ENCODE peak calls at places on chromosomes 4 and X, in eight cellular contexts. One of them, this sample, is unnamed. For H3K9me3, the result is how much of the 10 kb centered on the place peaks cover.

GRCh38 chrX:22109442-22109841 is 77.3 kb downstream of the PHEX start:
- DNase-seq in fibroblast of lung: peak
- DNase-seq in DND-41: no peak
- DNase-seq in astrocyte: peak
- DNase-seq in IMR-90: peak
- DNase-seq in HepG2: no peak
- DNase-seq in mesenchymal stem cell: peak
- DNase-seq in SK-N-SH: no peak
- DNase-seq in this sample: no peak

GRCh38 chr4:26105372-26105771 is 191.4 kb downstream of the SMIM20 start:
- DNase-seq in fibroblast of lung: no peak
- DNase-seq in DND-41: no peak
- DNase-seq in astrocyte: no peak
- DNase-seq in IMR-90: peak
- DNase-seq in HepG2: no peak
- DNase-seq in mesenchymal stem cell: no peak
- DNase-seq in SK-N-SH: no peak
- DNase-seq in this sample: no peak

GRCh38 chrX:70087857-70088256 is 25.6 kb downstream of the OTUD6A start:
- DNase-seq in fibroblast of lung: no peak
- DNase-seq in DND-41: no peak
- DNase-seq in astrocyte: no peak
- DNase-seq in IMR-90: peak
- DNase-seq in HepG2: no peak
- DNase-seq in mesenchymal stem cell: peak
- DNase-seq in SK-N-SH: no peak
- DNase-seq in this sample: no peak

GRCh38 chr4:84573738-84574720 is 8.9 kb upstream of the CDS1 start:
- DNase-seq in fibroblast of lung: no peak
- DNase-seq in DND-41: no peak
- DNase-seq in astrocyte: no peak
- DNase-seq in IMR-90: no peak
- DNase-seq in HepG2: no peak
- DNase-seq in mesenchymal stem cell: no peak
- DNase-seq in SK-N-SH: no peak
- DNase-seq in this sample: no peak

GRCh38 chr4:184503869-184504300 is 29.5 kb upstream of the IRF2 start:
- DNase-seq in fibroblast of lung: peak
- DNase-seq in DND-41: peak
- DNase-seq in astrocyte: peak
- DNase-seq in IMR-90: peak
- DNase-seq in HepG2: no peak
- DNase-seq in mesenchymal stem cell: peak
- DNase-seq in SK-N-SH: no peak
- DNase-seq in this sample: no peak

GRCh38 chrX:150306002-150306401 is 57.1 kb upstream of the MAMLD1 start:
- DNase-seq in fibroblast of lung: no peak
- DNase-seq in DND-41: no peak
- DNase-seq in astrocyte: no peak
- DNase-seq in IMR-90: no peak
- DNase-seq in HepG2: no peak
- DNase-seq in mesenchymal stem cell: no peak
- DNase-seq in SK-N-SH: no peak
- DNase-seq in this sample: no peak

GRCh38 chr4:40656221-40656863 is 26.7 kb upstream of the RBM47 start:
- DNase-seq in fibroblast of lung: no peak
- DNase-seq in DND-41: peak
- DNase-seq in astrocyte: no peak
- DNase-seq in IMR-90: no peak
- DNase-seq in HepG2: no peak
- DNase-seq in mesenchymal stem cell: no peak
- DNase-seq in SK-N-SH: no peak
- DNase-seq in this sample: no peak

GRCh38 chr4:19429684-19430083 is 822.0 kb upstream of the SLIT2 start:
- DNase-seq in fibroblast of lung: no peak
- DNase-seq in DND-41: no peak
- DNase-seq in astrocyte: no peak
- DNase-seq in IMR-90: no peak
- DNase-seq in HepG2: no peak
- DNase-seq in mesenchymal stem cell: no peak
- DNase-seq in SK-N-SH: no peak
- DNase-seq in this sample: no peak

GRCh38 chr4:176270669-176271068 is 1.6 kb upstream of the ASB5 start:
- DNase-seq in fibroblast of lung: peak
- DNase-seq in DND-41: no peak
- DNase-seq in astrocyte: peak
- DNase-seq in IMR-90: peak
- DNase-seq in HepG2: peak
- DNase-seq in mesenchymal stem cell: peak
- DNase-seq in SK-N-SH: no peak
- DNase-seq in this sample: no peak

GRCh38 chr4:103046416-103047290 is 27.1 kb upstream of the SLC9B1 start:
- DNase-seq in fibroblast of lung: peak
- DNase-seq in DND-41: peak
- DNase-seq in astrocyte: peak
- DNase-seq in IMR-90: peak
- DNase-seq in HepG2: peak
- DNase-seq in mesenchymal stem cell: peak
- DNase-seq in SK-N-SH: peak
- DNase-seq in this sample: peak

GRCh38 chr4:182918791-182919302 is 1.7 kb upstream of the DCTD start:
- DNase-seq in fibroblast of lung: no peak
- DNase-seq in DND-41: no peak
- DNase-seq in astrocyte: no peak
- DNase-seq in IMR-90: no peak
- DNase-seq in HepG2: no peak
- DNase-seq in mesenchymal stem cell: peak
- DNase-seq in SK-N-SH: no peak
- DNase-seq in this sample: no peak

GRCh38 chrX:13252726-13253125 is 67.1 kb downstream of the ATXN3L start:
- DNase-seq in fibroblast of lung: peak
- DNase-seq in DND-41: no peak
- DNase-seq in astrocyte: peak
- DNase-seq in IMR-90: peak
- DNase-seq in HepG2: no peak
- DNase-seq in mesenchymal stem cell: no peak
- DNase-seq in SK-N-SH: no peak
- DNase-seq in this sample: no peak

GRCh38 chrX:13254076-13254785 is 65.6 kb downstream of the ATXN3L start:
- DNase-seq in fibroblast of lung: peak
- DNase-seq in DND-41: peak
- DNase-seq in astrocyte: peak
- DNase-seq in IMR-90: peak
- DNase-seq in HepG2: peak
- DNase-seq in mesenchymal stem cell: peak
- DNase-seq in SK-N-SH: no peak
- DNase-seq in this sample: peak

GRCh38 chrX:13253223-13253622 is 66.6 kb downstream of the ATXN3L start:
- DNase-seq in fibroblast of lung: no peak
- DNase-seq in DND-41: no peak
- DNase-seq in astrocyte: no peak
- DNase-seq in IMR-90: no peak
- DNase-seq in HepG2: no peak
- DNase-seq in mesenchymal stem cell: no peak
- DNase-seq in SK-N-SH: no peak
- DNase-seq in this sample: no peak

GRCh38 chrX:13250831-13251612 is 68.8 kb downstream of the ATXN3L start:
- DNase-seq in fibroblast of lung: peak
- DNase-seq in DND-41: no peak
- DNase-seq in astrocyte: peak
- DNase-seq in IMR-90: peak
- DNase-seq in HepG2: no peak
- DNase-seq in mesenchymal stem cell: peak
- DNase-seq in SK-N-SH: no peak
- DNase-seq in this sample: no peak

DNA sequence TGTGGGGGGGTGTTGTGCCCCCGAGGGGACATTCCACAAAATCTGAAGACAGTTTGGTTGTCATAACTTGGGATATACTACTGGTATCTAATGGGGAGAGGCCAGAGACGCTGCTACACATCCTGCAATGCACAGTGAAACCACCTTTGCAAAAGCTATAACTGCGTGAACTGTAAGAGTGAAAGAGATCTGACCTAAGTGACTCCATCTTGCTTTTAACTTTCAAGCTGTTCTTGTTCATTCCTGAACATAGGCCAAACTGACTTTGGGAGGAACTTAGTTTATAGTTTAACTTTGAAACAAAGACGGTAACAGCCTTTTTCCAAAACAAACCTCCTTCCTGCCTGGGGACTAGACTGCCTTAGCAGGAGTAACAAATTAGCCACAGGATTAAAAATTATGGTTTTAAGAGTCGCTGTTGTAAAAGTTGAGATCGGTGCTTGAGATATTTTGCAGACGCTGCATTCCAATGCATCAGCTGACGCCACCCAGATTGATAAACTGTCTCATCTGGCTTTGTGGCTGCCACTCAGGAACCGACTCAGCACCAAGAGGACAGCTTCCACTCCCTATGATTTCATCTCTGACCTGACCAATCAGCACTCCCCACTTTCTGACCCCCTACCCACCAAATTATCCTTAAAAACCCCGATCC is 70.9 kb downstream of the ATXN3L start:
- DNase-seq in fibroblast of lung: peak
- DNase-seq in DND-41: no peak
- DNase-seq in astrocyte: peak
- DNase-seq in IMR-90: no peak
- DNase-seq in HepG2: no peak
- DNase-seq in mesenchymal stem cell: peak
- DNase-seq in SK-N-SH: no peak
- DNase-seq in this sample: no peak
- H3K9ac ChIP-seq in fibroblast of lung: no peak
- H3K9ac ChIP-seq in DND-41: no peak
- H3K9ac ChIP-seq in astrocyte: no peak
- H3K9ac ChIP-seq in IMR-90: no peak
- H3K9ac ChIP-seq in HepG2: no peak
- H3K9ac ChIP-seq in mesenchymal stem cell: peak
- H3K9ac ChIP-seq in SK-N-SH: peak
- H3K9ac ChIP-seq in this sample: no peak

GRCh38 chr4:2103127-2103842 is 44.2 kb downstream of the NAT8L start:
- DNase-seq in fibroblast of lung: no peak
- DNase-seq in DND-41: no peak
- DNase-seq in astrocyte: no peak
- DNase-seq in IMR-90: no peak
- DNase-seq in HepG2: no peak
- DNase-seq in mesenchymal stem cell: no peak
- DNase-seq in SK-N-SH: no peak
- DNase-seq in this sample: no peak
- H3K9me3 ChIP-seq in fibroblast of lung: under half
- H3K9me3 ChIP-seq in DND-41: under half
- H3K9me3 ChIP-seq in astrocyte: under half
- H3K9me3 ChIP-seq in IMR-90: under half
- H3K9me3 ChIP-seq in HepG2: under half
- H3K9me3 ChIP-seq in mesenchymal stem cell: under half
- H3K9me3 ChIP-seq in SK-N-SH: under half
- H3K9me3 ChIP-seq in this sample: under half

GRCh38 chr4:145863191-145863590 is 75.4 kb downstream of the ZNF827 start:
- DNase-seq in fibroblast of lung: no peak
- DNase-seq in DND-41: no peak
- DNase-seq in astrocyte: no peak
- DNase-seq in IMR-90: no peak
- DNase-seq in HepG2: no peak
- DNase-seq in mesenchymal stem cell: no peak
- DNase-seq in SK-N-SH: no peak
- DNase-seq in this sample: no peak

GRCh38 chr4:145867416-145867815 is 71.2 kb downstream of the ZNF827 start:
- DNase-seq in fibroblast of lung: no peak
- DNase-seq in DND-41: no peak
- DNase-seq in astrocyte: no peak
- DNase-seq in IMR-90: peak
- DNase-seq in HepG2: no peak
- DNase-seq in mesenchymal stem cell: no peak
- DNase-seq in SK-N-SH: no peak
- DNase-seq in this sample: no peak

GRCh38 chr4:145865274-145865941 is 73.2 kb downstream of the ZNF827 start:
- DNase-seq in fibroblast of lung: no peak
- DNase-seq in DND-41: no peak
- DNase-seq in astrocyte: no peak
- DNase-seq in IMR-90: no peak
- DNase-seq in HepG2: no peak
- DNase-seq in mesenchymal stem cell: no peak
- DNase-seq in SK-N-SH: no peak
- DNase-seq in this sample: no peak

DNA sequence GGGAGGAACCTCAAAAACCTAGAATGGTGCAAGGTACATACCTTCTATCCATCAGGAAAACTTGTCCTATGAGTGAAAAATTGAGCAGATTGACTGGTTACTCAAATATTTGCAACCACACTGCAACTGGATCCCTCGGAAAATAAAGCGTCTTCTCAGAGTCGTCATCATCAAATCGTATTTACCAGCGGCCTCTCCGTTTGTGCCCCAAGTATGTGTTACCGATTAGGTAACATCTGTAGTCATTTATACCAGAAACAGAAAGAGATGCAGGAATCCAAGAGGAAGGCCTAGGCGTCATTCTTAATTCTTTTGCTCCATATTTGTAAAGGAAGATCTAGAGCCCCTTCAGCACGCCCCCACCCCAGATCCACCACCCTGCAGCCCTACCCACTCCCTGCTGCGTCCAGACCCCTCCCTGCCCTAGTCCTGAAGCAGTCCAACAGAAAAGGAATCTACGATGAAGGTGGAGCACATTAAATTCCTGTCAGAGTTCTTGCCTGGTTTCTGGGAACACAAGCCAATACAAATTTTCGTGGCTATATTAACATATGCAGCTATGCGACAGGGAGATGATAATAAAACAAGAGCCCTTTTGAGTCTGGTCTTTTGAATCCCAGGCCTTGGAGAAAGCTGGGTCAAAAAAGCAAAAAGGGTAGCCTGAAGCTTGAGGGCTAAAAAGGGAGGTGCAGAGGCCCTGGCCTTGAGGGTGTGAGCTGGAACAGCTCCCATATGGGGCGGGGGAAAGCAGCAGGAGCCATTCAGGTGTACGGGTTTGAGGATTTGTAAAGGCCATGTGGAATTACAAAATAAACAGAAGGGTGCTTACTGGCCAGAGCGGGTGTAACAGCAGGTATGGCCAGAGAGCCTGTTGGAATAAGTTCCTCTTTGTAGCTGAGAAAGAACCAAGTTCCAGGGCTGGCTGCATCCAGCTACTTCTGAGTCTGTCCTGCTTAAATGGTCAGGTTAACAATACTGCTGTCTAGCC is 77.0 kb downstream of the ZNF827 start:
- DNase-seq in fibroblast of lung: peak
- DNase-seq in DND-41: no peak
- DNase-seq in astrocyte: peak
- DNase-seq in IMR-90: no peak
- DNase-seq in HepG2: no peak
- DNase-seq in mesenchymal stem cell: no peak
- DNase-seq in SK-N-SH: no peak
- DNase-seq in this sample: no peak
- H3K4me2 ChIP-seq in fibroblast of lung: no peak
- H3K4me2 ChIP-seq in DND-41: no peak
- H3K4me2 ChIP-seq in astrocyte: no peak
- H3K4me2 ChIP-seq in IMR-90: no peak
- H3K4me2 ChIP-seq in HepG2: no peak
- H3K4me2 ChIP-seq in mesenchymal stem cell: no peak
- H3K4me2 ChIP-seq in SK-N-SH: no peak
- H3K4me2 ChIP-seq in this sample: no peak

DNA sequence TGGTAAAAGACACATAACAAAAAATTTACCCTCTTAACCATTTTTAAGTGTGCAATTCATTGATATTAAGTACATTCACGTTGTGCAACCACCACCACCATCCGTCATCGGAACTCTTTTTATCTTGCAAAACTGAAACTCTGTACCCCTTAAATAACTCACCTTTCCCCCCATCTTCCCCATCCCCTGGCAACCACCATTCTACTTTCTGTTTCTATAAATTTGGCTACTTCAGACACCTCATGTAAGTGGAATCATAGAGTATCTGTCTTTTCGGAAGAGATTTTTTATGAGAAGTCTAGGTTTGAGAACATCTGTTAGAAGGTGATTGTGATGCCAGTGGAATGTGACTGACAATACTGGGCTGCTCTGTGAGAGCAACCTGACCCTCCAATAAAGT is 39.8 kb upstream of the CCDC149 start:
- DNase-seq in fibroblast of lung: no peak
- DNase-seq in DND-41: no peak
- DNase-seq in astrocyte: no peak
- DNase-seq in IMR-90: no peak
- DNase-seq in HepG2: no peak
- DNase-seq in mesenchymal stem cell: no peak
- DNase-seq in SK-N-SH: no peak
- DNase-seq in this sample: no peak
- H3K9ac ChIP-seq in fibroblast of lung: no peak
- H3K9ac ChIP-seq in DND-41: no peak
- H3K9ac ChIP-seq in astrocyte: no peak
- H3K9ac ChIP-seq in IMR-90: no peak
- H3K9ac ChIP-seq in HepG2: no peak
- H3K9ac ChIP-seq in mesenchymal stem cell: no peak
- H3K9ac ChIP-seq in SK-N-SH: no peak
- H3K9ac ChIP-seq in this sample: no peak

This sample was measured in Karpas-422.